ENCODE peak calls at places on chromosome 21, in five cellular contexts. L is body of pancreas, V is stomach, S is sigmoid colon, P is amniotic epithelial cell. U is an unnamed sample.

GRCh38 chr21:31293986-31294385 is 50.1 kb downstream of the TIAM1 start:
- DNase-seq in V (no peak), L (no peak), S (no peak), P (peak), U (peak)

GRCh38 chr21:42439284-42440186 is 35.8 kb downstream of the UBASH3A start:
- DNase-seq in V (no peak), S (no peak), P (no peak), L (no peak), U (no peak)

GRCh38 chr21:40053007-40053406 is 185.8 kb downstream of the PCP4 start:
- DNase-seq in P (no peak), S (peak), V (no peak), L (no peak), U (no peak)

GRCh38 chr21:33767236-33767635 is 124.9 kb downstream of the ITSN1 start:
- DNase-seq in V (no peak), S (no peak), P (no peak), L (no peak), U (peak)

GRCh38 chr21:39452965-39453332 is 1.2 kb downstream of the SH3BGR start:
- DNase-seq in V (no peak), L (no peak), S (no peak), P (no peak), U (no peak)

GRCh38 chr21:17780539-17780938 is 38.6 kb downstream of the C21orf91 start:
- DNase-seq in P (no peak), V (no peak), L (no peak), S (no peak), U (no peak)

GRCh38 chr21:41166947-41167346 is 1.0 kb upstream of the BACE2 start:
- DNase-seq in S (peak), L (peak), P (no peak), V (no peak), U (no peak)

GRCh38 chr21:44865561-44866280 is 7.8 kb downstream of the PTTG1IP start:
- DNase-seq in P (peak), V (peak), S (peak), L (no peak), U (peak)

GRCh38 chr21:41164981-41165650 is 2.8 kb upstream of the BACE2 start:
- DNase-seq in L (peak), V (peak), P (no peak), S (no peak), U (peak)

GRCh38 chr21:34635307-34635706 is 20.4 kb upstream of the RCAN1 start:
- DNase-seq in P (no peak), S (no peak), L (no peak), V (no peak), U (no peak)

GRCh38 chr21:44878053-44878982 is 4.8 kb upstream of the PTTG1IP start:
- DNase-seq in S (no peak), P (peak), V (no peak), L (no peak), U (no peak)

GRCh38 chr21:45209046-45209445 is 78.6 kb downstream of the POFUT2 start:
- DNase-seq in P (peak), V (no peak), L (no peak), S (no peak), U (peak)

GRCh38 chr21:28587748-28588147 is 404.9 kb downstream of the LTN1 start:
- DNase-seq in L (no peak), P (no peak), S (no peak), V (no peak), U (peak)

GRCh38 chr21:44533891-44534627 is 5.9 kb downstream of the KRTAP10-1 start:
- DNase-seq in V (no peak), S (peak), L (no peak), P (no peak), U (no peak)

GRCh38 chr21:37060296-37060695 is 12.6 kb downstream of the PIGP start:
- DNase-seq in S (no peak), P (peak), L (no peak), V (peak), U (peak)

GRCh38 chr21:37220981-37221664 is 46.0 kb downstream of the VPS26C start:
- DNase-seq in V (peak), L (peak), P (peak), S (peak), U (peak)

GRCh38 chr21:9839011-9839661 is 682.2 kb upstream of the TPTE start:
- DNase-seq in V (no peak), S (peak), P (no peak), L (no peak), U (no peak)

GRCh38 chr21:26939532-26940181 is 27.2 kb downstream of the ADAMTS5 start:
- DNase-seq in L (no peak), V (no peak), S (no peak), P (no peak), U (no peak)

GRCh38 chr21:35294231-35294898 is 245.3 kb upstream of the RUNX1 start:
- DNase-seq in V (peak), S (no peak), L (peak), P (peak), U (peak)

GRCh38 chr21:34968414-34969333 is 80.4 kb downstream of the RUNX1 start:
- DNase-seq in P (peak), S (no peak), L (no peak), V (no peak), U (no peak)

GRCh38 chr21:42609806-42610205 is 43.6 kb upstream of the PDE9A start:
- DNase-seq in S (no peak), P (no peak), V (no peak), L (no peak), U (no peak)

GRCh38 chr21:42346866-42347600 is 3.8 kb downstream of the TFF2 start:
- DNase-seq in V (no peak), S (no peak), L (no peak), P (no peak), U (no peak)

GRCh38 chr21:36236052-36236730 is 79.6 kb downstream of the DOP1B start:
- DNase-seq in V (no peak), P (no peak), S (no peak), L (no peak), U (no peak)

GRCh38 chr21:35764586-35764985 is 295.7 kb downstream of the SETD4 start:
- DNase-seq in P (no peak), L (no peak), V (no peak), S (no peak), U (no peak)

U was measured in fibroblast of pulmonary artery.